ENCODE peak calls at places on chromosomes 3 and 15, in ten cellular contexts. U is stimulated activated CD4-positive, alpha-beta T cell treated with anti-CD3 and anti-CD28 coated beads, Interleukin-2, amount 100 ng/mL, for 48 hours; S is stromal cell of bone marrow; Y is T-helper 2 cell; X is putamen; L is fibroblast of mammary gland; D is stomach; E is right lobe of liver; R is Peyer's patch; P is mucosa of gallbladder. N is an unnamed sample.

GRCh38 chr15:101369676-101370075 is 74.6 kb upstream of the SNRPA1 start:
- DNase-seq in Y (no peak), D (no peak), L (no peak), R (no peak), U (no peak), X (no peak), P (no peak), E (no peak), S (no peak), N (no peak)

GRCh38 chr15:91973481-91973880 is 120.0 kb downstream of the SLCO3A1 start:
- DNase-seq in X (no peak), L (no peak), Y (no peak), D (no peak), R (no peak), E (no peak), P (no peak), S (no peak), U (no peak), N (no peak)

GRCh38 chr3:111848246-111848645 is 10.8 kb upstream of the PHLDB2 start:
- DNase-seq in R (no peak), P (no peak), L (no peak), U (no peak), E (no peak), S (no peak), X (no peak), Y (no peak), D (no peak), N (no peak)

GRCh38 chr3:146502887-146503458 is 33.6 kb upstream of the PLSCR2 start:
- DNase-seq in D (no peak), E (no peak), R (no peak), S (no peak), Y (no peak), P (no peak), L (peak), U (no peak), X (no peak), N (no peak)

GRCh38 chr15:101618056-101618455 is 34.1 kb downstream of the TM2D3 start:
- DNase-seq in R (no peak), X (no peak), P (no peak), D (no peak), E (no peak), S (no peak), Y (no peak), L (no peak), U (no peak), N (no peak)

GRCh38 chr3:72070005-72070404 is 285.1 kb upstream of the PROK2 start:
- DNase-seq in L (no peak), R (no peak), D (no peak), X (no peak), S (no peak), P (no peak), E (no peak), U (no peak), Y (no peak), N (no peak)

GRCh38 chr3:185330238-185330637 is 32.7 kb upstream of the MAP3K13 start:
- DNase-seq in L (no peak), E (no peak), P (no peak), X (no peak), Y (no peak), D (no peak), S (no peak), U (no peak), R (peak), N (no peak)

GRCh38 chr3:172666181-172666872 is 44.5 kb downstream of the NCEH1 start:
- DNase-seq in D (no peak), S (no peak), P (no peak), U (no peak), L (no peak), R (no peak), X (no peak), E (no peak), Y (no peak), N (no peak)

GRCh38 chr3:158991146-158991705 is 189.4 kb downstream of the MFSD1 start:
- DNase-seq in P (peak), L (no peak), Y (no peak), R (peak), S (no peak), E (no peak), D (peak), X (no peak), U (no peak), N (no peak)

GRCh38 chr3:188126271-188126670 is 27.7 kb upstream of the LPP start:
- DNase-seq in Y (no peak), U (no peak), P (no peak), D (no peak), E (no peak), S (no peak), R (no peak), X (no peak), L (peak), N (no peak)

GRCh38 chr3:28151608-28152228 is 89.7 kb upstream of the CMC1 start:
- DNase-seq in R (no peak), U (no peak), S (no peak), L (no peak), X (no peak), P (no peak), D (no peak), Y (no peak), E (no peak), N (no peak)

GRCh38 chr15:61390138-61390537 is 161.0 kb upstream of the RORA start:
- DNase-seq in S (no peak), P (no peak), U (no peak), L (peak), D (no peak), X (no peak), R (no peak), E (no peak), Y (no peak), N (no peak)

GRCh38 chr15:57334257-57334656 is 42.0 kb upstream of the CGNL1 start:
- DNase-seq in E (no peak), D (peak), R (peak), U (no peak), P (peak), X (no peak), S (no peak), L (peak), Y (no peak), N (no peak)

GRCh38 chr15:69031013-69032001 is 16.8 kb downstream of the NOX5 start:
- DNase-seq in Y (no peak), L (peak), R (peak), E (peak), S (no peak), X (no peak), U (peak), D (peak), P (peak), N (no peak)

GRCh38 chr15:75153084-75153483 is 48.6 kb upstream of the C15orf39 start:
- DNase-seq in D (no peak), S (no peak), E (no peak), P (no peak), Y (no peak), L (peak), R (no peak), U (no peak), X (no peak), N (no peak)

GRCh38 chr3:17412950-17413530 is 329.4 kb downstream of the TBC1D5 start:
- DNase-seq in X (peak), R (no peak), U (no peak), L (peak), S (no peak), E (no peak), Y (no peak), P (peak), D (no peak), N (no peak)

GRCh38 chr15:48680841-48681240 is 35.3 kb upstream of the FBN1 start:
- DNase-seq in D (no peak), P (no peak), S (no peak), Y (no peak), R (no peak), E (no peak), L (peak), U (no peak), X (no peak), N (no peak)

GRCh38 chr15:72902245-72902928 is 118.8 kb upstream of the ADPGK start:
- DNase-seq in E (peak), U (no peak), R (no peak), S (peak), X (peak), Y (no peak), D (peak), L (peak), P (peak), N (no peak)

GRCh38 chr3:62368705-62369475 is 4.5 kb downstream of the FEZF2 start:
- DNase-seq in S (no peak), R (no peak), X (no peak), Y (no peak), D (no peak), U (no peak), E (no peak), L (no peak), P (no peak), N (no peak)

GRCh38 chr3:107468782-107469181 is 54.0 kb upstream of the BBX start:
- DNase-seq in P (no peak), E (no peak), U (no peak), R (no peak), S (no peak), Y (no peak), D (no peak), L (no peak), X (no peak), N (no peak)

GRCh38 chr15:44719293-44719999 is 8.1 kb downstream of the B2M start:
- DNase-seq in X (no peak), D (no peak), U (peak), R (no peak), L (peak), Y (peak), S (no peak), E (no peak), P (no peak), N (peak)